ENCODE peak calls at places on chromosomes 5 and 9, in four cellular contexts. I is GM23248, P is transverse colon, T is kidney. L is an unnamed sample.

GRCh38 chr5:179451813-179452196 is 98.5 kb upstream of the RUFY1 start:
- DNase-seq in I (no peak), P (no peak), T (no peak), L (no peak)

GRCh38 chr5:72441861-72442540 is 65.2 kb downstream of the ZNF366 start:
- DNase-seq in I (peak), P (no peak), T (no peak), L (peak)

GRCh38 chr9:136316896-136317676 is 10.3 kb upstream of the GPSM1 start:
- DNase-seq in I (no peak), P (no peak), T (peak), L (no peak)

GRCh38 chr5:8843766-8844165 is 702.1 kb downstream of the SEMA5A start:
- DNase-seq in I (peak), P (no peak), T (no peak), L (peak)

GRCh38 chr9:19493174-19493811 is 84.5 kb downstream of the ACER2 start:
- DNase-seq in I (peak), P (peak), T (peak), L (peak)

GRCh38 chr9:133782157-133783130 is 44.3 kb upstream of the SARDH start:
- DNase-seq in I (peak), P (peak), T (peak), L (peak)

GRCh38 chr5:160287378-160288051 is 24.8 kb downstream of the CCNJL start:
- DNase-seq in I (no peak), P (peak), T (peak), L (no peak)

GRCh38 chr9:125971895-125972729 is 224.9 kb downstream of the PBX3 start:
- DNase-seq in I (no peak), P (no peak), T (no peak), L (no peak)

GRCh38 chr9:8772302-8772701 is 972.7 kb upstream of the DMAC1 start:
- DNase-seq in I (no peak), P (no peak), T (no peak), L (no peak)

GRCh38 chr9:89576404-89576824 is 28.4 kb upstream of the GADD45G start:
- DNase-seq in I (peak), P (no peak), T (no peak), L (peak)

GRCh38 chr5:10863763-10864383 is 102.8 kb upstream of the DAP start:
- DNase-seq in I (peak), P (peak), T (no peak), L (peak)

DNA sequence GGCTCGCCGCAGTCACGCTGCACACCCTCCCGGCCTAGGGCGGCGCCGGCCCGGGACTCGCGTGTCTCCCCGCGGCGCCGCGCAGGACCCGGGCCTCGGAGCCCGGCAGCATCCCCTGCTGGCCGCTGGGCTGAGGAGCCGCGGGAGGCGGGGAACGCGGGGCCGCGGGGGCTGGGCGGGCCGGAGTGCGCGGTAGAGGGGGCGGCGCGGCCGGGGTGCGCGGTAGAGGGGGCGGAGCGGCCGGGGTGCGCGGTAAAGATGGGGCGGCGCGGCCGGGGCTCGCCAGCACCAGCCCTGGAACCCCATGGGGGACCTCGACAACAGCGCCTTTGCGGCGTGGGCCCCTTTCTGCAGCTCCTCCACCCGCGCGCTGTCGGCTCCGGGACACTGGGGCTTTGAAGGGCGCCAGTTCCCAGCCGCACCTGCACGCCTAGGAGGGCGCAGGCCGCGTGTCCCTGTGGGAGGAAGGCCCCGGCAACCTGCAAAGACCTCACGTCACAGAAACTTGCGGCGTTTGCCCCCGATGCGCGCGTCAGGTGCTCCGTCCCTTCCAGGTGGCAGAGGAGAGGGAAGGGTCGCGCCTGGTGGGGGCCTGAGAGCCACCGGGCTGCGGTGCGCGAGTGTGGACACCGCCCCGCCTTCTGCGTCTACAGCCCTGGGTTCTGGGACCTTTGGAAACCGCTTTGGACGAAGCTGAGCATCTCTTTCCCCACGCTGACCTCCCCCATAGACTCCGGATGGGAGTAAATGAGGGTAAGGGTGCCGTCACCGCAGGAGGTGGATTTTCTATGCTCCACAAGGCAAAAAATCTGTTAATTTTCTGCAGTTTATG is 49.6 kb downstream of the NSUN2 start:
- DNase-seq in I (peak), P (peak), T (no peak), L (no peak)
- H3K4me3 ChIP-seq in I (peak), P (peak), T (peak), L (peak)

GRCh38 chr9:121371495-121371911 is 1.5 kb upstream of the STOM start:
- DNase-seq in I (no peak), P (no peak), T (no peak), L (no peak)
- H3K4me3 ChIP-seq in I (no peak), P (no peak), T (no peak), L (no peak)

GRCh38 chr5:1174122-1174936 is 27.1 kb upstream of the SLC6A19 start:
- DNase-seq in I (peak), P (peak), T (peak), L (peak)
- H3K4me3 ChIP-seq in I (peak), P (no peak), T (no peak), L (no peak)

DNA sequence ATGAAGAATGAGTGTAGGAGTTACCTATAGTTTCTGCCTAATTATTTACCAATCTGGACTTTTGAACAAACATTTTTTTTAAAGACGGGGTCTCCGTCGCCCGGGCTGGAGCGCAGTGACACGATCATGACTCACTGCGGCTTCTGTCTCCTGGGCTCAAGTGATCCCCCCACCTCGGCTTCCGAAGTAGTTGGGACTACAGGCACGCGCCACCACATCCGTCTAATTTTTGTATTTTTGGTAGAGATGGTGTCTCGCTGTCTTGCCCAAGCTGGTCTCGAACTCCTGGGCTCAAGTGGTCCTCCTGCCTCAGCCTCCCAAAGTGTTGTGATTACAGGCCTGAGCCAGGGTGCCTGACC is 1.5 kb downstream of the CTNNA1 start:
- DNase-seq in I (peak), P (no peak), T (no peak), L (no peak)
- H3K4me3 ChIP-seq in I (peak), P (peak), T (peak), L (peak)

GRCh38 chr9:111136180-111136579 is 97.9 kb upstream of the LPAR1 start:
- DNase-seq in I (no peak), P (no peak), T (no peak), L (peak)

DNA sequence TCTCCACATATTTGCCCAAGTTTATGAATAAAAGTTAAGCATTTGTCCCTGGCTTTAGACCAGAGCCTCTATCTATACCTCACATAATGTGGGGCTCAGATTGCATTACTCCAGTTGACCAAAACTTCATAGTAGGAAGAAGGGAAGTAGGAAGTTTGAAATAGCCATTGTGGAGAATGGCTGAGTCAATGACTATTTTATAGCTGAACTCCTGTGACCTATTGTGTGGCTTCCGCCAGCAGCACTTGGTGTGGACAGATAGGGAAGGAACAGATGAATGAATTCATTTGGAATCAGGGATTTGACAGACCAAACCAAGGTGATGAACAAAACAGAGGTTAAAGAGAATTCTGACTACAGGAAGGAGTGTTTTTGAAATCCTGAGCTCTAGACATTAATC is 92.9 kb upstream of the LPAR1 start:
- DNase-seq in I (no peak), P (no peak), T (no peak), L (no peak)
- H3K4me3 ChIP-seq in I (no peak), P (no peak), T (no peak), L (no peak)